ENCODE peak calls at places on chromosomes 6 and 20, in five cellular contexts. E is lower lobe of right lung, I is HAP-1, U is aorta, F is IMR-90. C is an unnamed sample. For H3K9me3, the result is how much of the 10 kb centered on the place peaks cover.

GRCh38 chr6:142698751-142699150 is 246.2 kb downstream of the HIVEP2 start:
- DNase-seq in F (no peak), E (no peak), I (no peak), U (no peak), C (no peak)

GRCh38 chr6:35181933-35182612 is 31.7 kb upstream of the SCUBE3 start:
- DNase-seq in I (no peak), U (peak), F (peak), E (peak), C (no peak)

GRCh38 chr6:52286798-52287432 is 2.4 kb upstream of the MCM3 start:
- DNase-seq in E (peak), U (peak), I (peak), F (peak), C (peak)

GRCh38 chr6:32785781-32786533 is 22.6 kb upstream of the HLA-DQB2 start:
- DNase-seq in F (peak), E (no peak), I (peak), U (no peak), C (no peak)

GRCh38 chr20:49989234-49990065 is 6.7 kb downstream of the SNAI1 start:
- DNase-seq in E (peak), F (peak), I (no peak), U (peak), C (no peak)

GRCh38 chr6:92942549-92942948 is 476.8 kb downstream of the EPHA7 start:
- DNase-seq in E (no peak), F (no peak), I (no peak), U (no peak), C (no peak)

GRCh38 chr6:54112171-54112650 is 968 bp downstream of the MLIP start:
- DNase-seq in U (no peak), E (no peak), I (no peak), F (no peak), C (no peak)

GRCh38 chr6:147203311-147204059 is 732 bp upstream of the STXBP5 start:
- DNase-seq in F (peak), E (peak), U (peak), I (peak), C (peak)

GRCh38 chr6:139847322-139847797 is 472.9 kb upstream of the CITED2 start:
- DNase-seq in U (no peak), E (no peak), I (no peak), F (no peak), C (no peak)

GRCh38 chr6:40909811-40910210 is 129.2 kb downstream of the UNC5CL start:
- DNase-seq in I (no peak), F (no peak), U (no peak), E (no peak), C (no peak)

GRCh38 chr6:159646136-159646535 is 46.9 kb downstream of the SOD2 start:
- DNase-seq in E (no peak), F (peak), U (no peak), I (no peak), C (no peak)

GRCh38 chr20:48163521-48163920 is 378.2 kb upstream of the SULF2 start:
- DNase-seq in U (no peak), I (no peak), E (no peak), F (no peak), C (no peak)

GRCh38 chr6:2819115-2819514 is 22.5 kb downstream of the SERPINB1 start:
- DNase-seq in E (no peak), U (no peak), I (no peak), F (no peak), C (no peak)

GRCh38 chr6:79601020-79601609 is 30.0 kb upstream of the SH3BGRL2 start:
- DNase-seq in U (no peak), F (peak), E (no peak), I (no peak), C (no peak)

GRCh38 chr6:131545317-131545716 is 27.7 kb upstream of the ARG1 start:
- DNase-seq in U (no peak), E (no peak), F (no peak), I (no peak), C (no peak)

GRCh38 chr6:34817337-34817910 is 25.5 kb downstream of the BLTP3A start:
- DNase-seq in E (no peak), F (no peak), I (peak), U (no peak), C (no peak)

GRCh38 chr6:29751480-29751879 is 28.2 kb downstream of the HLA-F start:
- DNase-seq in U (no peak), I (no peak), F (no peak), E (no peak), C (no peak)

GRCh38 chr20:36154696-36155628 is at the start of gene EPB41L1:
- DNase-seq in I (peak), E (peak), U (no peak), F (no peak), C (peak)

GRCh38 chr6:17448165-17448564 is 54.8 kb downstream of the CAP2 start:
- DNase-seq in I (no peak), U (no peak), F (peak), E (no peak), C (no peak)

GRCh38 chr6:114271405-114271804 is 71.4 kb downstream of the HS3ST5 start:
- DNase-seq in I (no peak), F (no peak), E (no peak), U (no peak), C (no peak)

GRCh38 chr20:32191873-32192272 is 15.7 kb downstream of the PLAGL2 start:
- DNase-seq in E (no peak), F (peak), U (no peak), I (no peak), C (peak)

GRCh38 chr6:68279793-68280557 is 355.1 kb upstream of the ADGRB3 start:
- DNase-seq in U (peak), I (no peak), E (peak), F (no peak), C (peak)

GRCh38 chr6:52612336-52613096 is 35.7 kb upstream of the TRAM2 start:
- DNase-seq in I (peak), E (no peak), U (no peak), F (peak), C (no peak)

GRCh38 chr6:114202389-114202788 is 140.4 kb downstream of the HS3ST5 start:
- DNase-seq in F (no peak), I (no peak), U (no peak), E (no peak), C (no peak)

GRCh38 chr6:133953634-133954415 is 801 bp downstream of the TBPL1 start:
- DNase-seq in E (no peak), F (no peak), U (no peak), I (no peak), C (no peak)

GRCh38 chr6:36616888-36617521 is 22.8 kb downstream of the SRSF3 start:
- DNase-seq in U (no peak), I (no peak), F (no peak), E (peak), C (peak)

GRCh38 chr20:728022-728944 is 40.0 kb downstream of the SLC52A3 start:
- DNase-seq in I (peak), U (peak), F (peak), E (peak), C (no peak)

GRCh38 chr20:44075950-44076232 is 111.1 kb downstream of the JPH2 start:
- DNase-seq in F (no peak), U (no peak), I (no peak), E (no peak), C (no peak)

GRCh38 chr6:166633732-166634535 is 6.9 kb upstream of the RPS6KA2 start:
- DNase-seq in F (peak), U (peak), E (peak), I (no peak), C (no peak)

GRCh38 chr20:2349801-2350200 is 30.9 kb upstream of the TGM6 start:
- DNase-seq in I (no peak), E (no peak), U (no peak), F (no peak), C (no peak)

GRCh38 chr6:143539106-143539505 is 27.6 kb upstream of the FUCA2 start:
- DNase-seq in F (no peak), U (no peak), I (no peak), E (no peak), C (no peak)

GRCh38 chr6:36318690-36319435 is 17.8 kb downstream of the BNIP5 start:
- DNase-seq in E (no peak), I (no peak), U (no peak), F (no peak), C (no peak)

GRCh38 chr6:47106721-47107197 is 64.6 kb upstream of the ADGRF1 start:
- DNase-seq in I (no peak), F (no peak), U (no peak), E (no peak), C (no peak)

GRCh38 chr6:82953871-82954270 is 111.8 kb downstream of the UBE3D start:
- DNase-seq in I (no peak), E (no peak), F (peak), U (no peak), C (no peak)

GRCh38 chr6:121533321-121533841 is 97.9 kb downstream of the GJA1 start:
- DNase-seq in E (no peak), U (no peak), I (no peak), F (no peak), C (no peak)

GRCh38 chr6:75204959-75205775 is 686 bp downstream of the COL12A1 start:
- DNase-seq in E (peak), I (no peak), U (peak), F (peak), C (peak)

GRCh38 chr6:75201901-75202672 is 3.8 kb downstream of the COL12A1 start:
- DNase-seq in I (no peak), F (peak), E (peak), U (peak), C (peak)

GRCh38 chr6:75204222-75204958 is 1.5 kb downstream of the COL12A1 start:
- DNase-seq in E (peak), U (peak), I (peak), F (peak), C (peak)

GRCh38 chr6:75202676-75203131 is 3.1 kb downstream of the COL12A1 start:
- DNase-seq in F (peak), I (no peak), E (no peak), U (no peak), C (no peak)

GRCh38 chr6:75203721-75204120 is 2.1 kb downstream of the COL12A1 start:
- DNase-seq in F (peak), I (no peak), E (no peak), U (no peak), C (no peak)
- H3K9me3 ChIP-seq in F (under half), I (under half), E (under half), U (under half), C (under half)

GRCh38 chr6:164424489-164424888 is 884.9 kb downstream of the C6orf118 start:
- DNase-seq in U (no peak), F (no peak), E (no peak), I (no peak), C (no peak)
- H3K9me3 ChIP-seq in U (under half), F (under half), E (under half), I (under half), C (under half)

GRCh38 chr6:155614606-155615005 is 159.0 kb upstream of the NOX3 start:
- DNase-seq in F (no peak), U (no peak), E (no peak), I (no peak), C (no peak)

DNA sequence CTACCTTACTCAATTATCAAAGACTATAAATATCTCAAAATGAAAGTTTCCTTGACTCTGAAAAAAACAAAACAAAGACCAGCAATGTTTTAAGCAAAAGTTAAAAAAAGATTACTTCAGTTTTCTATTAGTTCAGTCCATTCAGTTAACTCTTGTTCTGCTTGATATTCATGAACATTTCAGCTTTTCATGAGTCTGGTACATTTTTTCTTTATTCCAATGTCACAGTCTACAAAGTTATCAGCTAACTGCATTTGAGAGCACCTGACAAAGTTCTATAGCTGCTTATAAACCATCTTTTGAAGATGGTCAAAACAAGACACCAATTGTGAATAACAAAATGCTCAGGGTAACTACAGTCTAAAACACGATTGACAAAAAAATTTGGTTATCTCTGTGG is 156.1 kb upstream of the NOX3 start:
- DNase-seq in I (no peak), U (no peak), F (no peak), E (no peak), C (no peak)
- H3K9me3 ChIP-seq in I (under half), U (under half), F (under half), E (under half), C (under half)

GRCh38 chr20:30488941-30489601 is 768.4 kb upstream of the DEFB115 start:
- DNase-seq in U (peak), I (no peak), F (no peak), E (no peak), C (peak)
- H3K9me3 ChIP-seq in U (under half), I (under half), F (under half), E (under half), C (under half)

GRCh38 chr6:22471369-22471690 is 98.0 kb upstream of the HDGFL1 start:
- DNase-seq in U (no peak), E (no peak), I (no peak), F (no peak), C (no peak)
- H3K9me3 ChIP-seq in U (under half), E (under half), I (under half), F (under half), C (under half)

GRCh38 chr6:13673825-13674444 is 37.7 kb downstream of the RANBP9 start:
- DNase-seq in E (no peak), U (no peak), F (no peak), I (no peak), C (no peak)
- H3K9me3 ChIP-seq in E (under half), U (under half), F (under half), I (under half), C (under half)

DNA sequence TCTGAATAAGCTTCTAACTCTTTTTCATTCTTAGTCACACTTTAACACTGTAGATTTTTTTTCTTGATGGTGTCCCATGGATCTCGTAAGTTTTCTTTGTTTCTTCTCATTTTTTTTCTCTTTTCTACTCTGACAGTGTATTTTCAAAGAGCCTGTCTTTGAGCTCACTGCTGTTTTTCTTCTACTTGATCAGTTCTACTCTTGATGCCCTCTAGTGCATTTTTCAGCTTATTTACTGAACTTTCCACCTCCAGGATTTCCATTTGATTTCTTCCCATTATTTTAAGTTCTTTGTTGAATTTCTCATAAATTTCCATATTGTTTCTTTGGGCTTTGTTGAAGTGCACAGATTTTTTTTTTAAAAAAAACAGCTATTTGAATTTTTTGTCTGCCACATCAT is 2641.1 kb upstream of the DEFB115 start:
- DNase-seq in E (no peak), I (no peak), U (no peak), F (no peak), C (no peak)
- H3K9me3 ChIP-seq in E (under half), I (under half), U (under half), F (under half), C (under half)

C was measured in RWPE2.